ENCODE peak calls at places on chromosomes 3 and 15, in seven cellular contexts. I, F, K, E, A, V and W are unnamed samples.

GRCh38 chr15:95486224-95486623 is 844.3 kb upstream of the NR2F2 start:
- DNase-seq in I (no peak), F (no peak), K (no peak), E (no peak), A (no peak), V (no peak), W (no peak)

GRCh38 chr3:124409650-124410275 is 320.5 kb upstream of the UMPS start:
- DNase-seq in I (peak), F (no peak), K (no peak), E (no peak), A (no peak), V (no peak), W (no peak)

GRCh38 chr3:159892171-159892791 is 96.4 kb upstream of the IL12A start:
- DNase-seq in I (no peak), F (no peak), K (peak), E (no peak), A (no peak), V (no peak), W (no peak)

GRCh38 chr3:130761730-130762311 is 15.2 kb upstream of the PIK3R4 start:
- DNase-seq in I (no peak), F (no peak), K (no peak), E (no peak), A (no peak), V (no peak), W (no peak)

GRCh38 chr15:88704791-88705768 is 66.3 kb downstream of the ISG20 start:
- DNase-seq in I (no peak), F (peak), K (no peak), E (peak), A (no peak), V (no peak), W (peak)

GRCh38 chr3:68088216-68088615 is 433.8 kb upstream of the SUCLG2 start:
- DNase-seq in I (no peak), F (no peak), K (no peak), E (no peak), A (no peak), V (no peak), W (no peak)

GRCh38 chr15:32867313-32867626 is 149.5 kb downstream of the GREM1 start:
- DNase-seq in I (peak), F (no peak), K (no peak), E (no peak), A (no peak), V (no peak), W (no peak)

GRCh38 chr3:51937014-51937413 is 4.7 kb downstream of the RRP9 start:
- DNase-seq in I (no peak), F (no peak), K (no peak), E (peak), A (no peak), V (no peak), W (no peak)

GRCh38 chr3:43023766-43024165 is 44.7 kb downstream of the GASK1A start:
- DNase-seq in I (no peak), F (peak), K (no peak), E (no peak), A (no peak), V (no peak), W (no peak)

GRCh38 chr3:80770106-80771079 is 991.1 kb downstream of the GBE1 start:
- DNase-seq in I (no peak), F (no peak), K (no peak), E (no peak), A (no peak), V (no peak), W (no peak)

GRCh38 chr3:134879991-134880390 is 84.9 kb downstream of the EPHB1 start:
- DNase-seq in I (no peak), F (no peak), K (no peak), E (no peak), A (no peak), V (no peak), W (no peak)

GRCh38 chr3:67650084-67650483 is 4.3 kb downstream of the SUCLG2 start:
- DNase-seq in I (no peak), F (no peak), K (no peak), E (no peak), A (no peak), V (no peak), W (no peak)

GRCh38 chr3:187491371-187491770 is 123.2 kb downstream of the RTP4 start:
- DNase-seq in I (no peak), F (no peak), K (no peak), E (no peak), A (no peak), V (no peak), W (no peak)

GRCh38 chr3:118593277-118593670 is 441.4 kb downstream of the IGSF11 start:
- DNase-seq in I (no peak), F (no peak), K (no peak), E (no peak), A (no peak), V (no peak), W (no peak)

GRCh38 chr15:67997996-67998395 is 56.1 kb upstream of the PIAS1 start:
- DNase-seq in I (peak), F (peak), K (no peak), E (no peak), A (no peak), V (no peak), W (no peak)

GRCh38 chr3:94043285-94043684 is 14.9 kb upstream of the STX19 start:
- DNase-seq in I (no peak), F (no peak), K (no peak), E (no peak), A (no peak), V (no peak), W (no peak)

GRCh38 chr3:194508486-194509449 is 22.0 kb upstream of the ATP13A3 start:
- DNase-seq in I (no peak), F (peak), K (no peak), E (no peak), A (no peak), V (no peak), W (no peak)

GRCh38 chr3:100030346-100030745 is 84.0 kb downstream of the FILIP1L start:
- DNase-seq in I (no peak), F (no peak), K (no peak), E (no peak), A (no peak), V (no peak), W (no peak)

GRCh38 chr3:195384952-195385351 is 57.9 kb downstream of the ACAP2 start:
- DNase-seq in I (no peak), F (no peak), K (no peak), E (no peak), A (no peak), V (no peak), W (no peak)

GRCh38 chr3:52934626-52935530 is 37.5 kb upstream of the STIMATE start:
- DNase-seq in I (peak), F (peak), K (no peak), E (no peak), A (peak), V (peak), W (peak)

GRCh38 chr3:98099848-98100247 is 12.9 kb downstream of the OR5AC2 start:
- DNase-seq in I (no peak), F (no peak), K (no peak), E (no peak), A (no peak), V (no peak), W (no peak)

GRCh38 chr3:181618260-181618659 is 93.5 kb upstream of the SOX2 start:
- DNase-seq in I (no peak), F (no peak), K (no peak), E (no peak), A (no peak), V (no peak), W (no peak)

GRCh38 chr3:123781571-123782275 is 102.4 kb downstream of the MYLK start:
- DNase-seq in I (no peak), F (no peak), K (no peak), E (no peak), A (no peak), V (no peak), W (no peak)

GRCh38 chr3:58617338-58617761 is 40.2 kb upstream of the FAM107A start:
- DNase-seq in I (no peak), F (no peak), K (peak), E (peak), A (no peak), V (no peak), W (peak)

GRCh38 chr3:192892981-192893827 is 24.5 kb downstream of the MB21D2 start:
- DNase-seq in I (peak), F (peak), K (peak), E (peak), A (peak), V (peak), W (peak)

GRCh38 chr15:38610748-38611147 is 46.1 kb upstream of the RASGRP1 start:
- DNase-seq in I (no peak), F (no peak), K (no peak), E (no peak), A (no peak), V (no peak), W (no peak)

GRCh38 chr3:195921334-195921771 is 13.0 kb upstream of the TNK2 start:
- DNase-seq in I (no peak), F (no peak), K (no peak), E (peak), A (no peak), V (no peak), W (no peak)

GRCh38 chr15:52094811-52095584 is 17.6 kb downstream of the BCL2L10 start:
- DNase-seq in I (no peak), F (no peak), K (no peak), E (no peak), A (no peak), V (no peak), W (no peak)

GRCh38 chr3:78741066-78741645 is 1026.6 kb downstream of the ROBO1 start:
- DNase-seq in I (no peak), F (no peak), K (no peak), E (no peak), A (no peak), V (no peak), W (no peak)

GRCh38 chr15:68220967-68221366 is 8.6 kb downstream of the CLN6 start:
- DNase-seq in I (no peak), F (no peak), K (peak), E (peak), A (no peak), V (no peak), W (no peak)

GRCh38 chr3:153373571-153373970 is 211.5 kb downstream of the RAP2B start:
- DNase-seq in I (no peak), F (no peak), K (no peak), E (no peak), A (no peak), V (no peak), W (no peak)

GRCh38 chr3:60053518-60054265 is 1003.9 kb upstream of the CFAP20DC start:
- DNase-seq in I (no peak), F (no peak), K (no peak), E (no peak), A (no peak), V (no peak), W (no peak)

GRCh38 chr15:69145694-69146492 is 14.5 kb upstream of the GLCE start:
- DNase-seq in I (no peak), F (no peak), K (no peak), E (no peak), A (no peak), V (no peak), W (no peak)

GRCh38 chr15:92797168-92798052 is 102.7 kb upstream of the CHD2 start:
- DNase-seq in I (peak), F (peak), K (no peak), E (no peak), A (no peak), V (no peak), W (peak)

GRCh38 chr3:42194943-42195510 is 71.0 kb downstream of the CCK start:
- DNase-seq in I (no peak), F (no peak), K (no peak), E (no peak), A (no peak), V (no peak), W (no peak)

GRCh38 chr3:159417761-159418160 is 570.9 kb upstream of the IL12A start:
- DNase-seq in I (no peak), F (no peak), K (no peak), E (no peak), A (no peak), V (no peak), W (no peak)

GRCh38 chr15:96053039-96054021 is 277.2 kb upstream of the NR2F2 start:
- DNase-seq in I (no peak), F (no peak), K (peak), E (peak), A (no peak), V (no peak), W (peak)

GRCh38 chr15:96234109-96234892 is 96.2 kb upstream of the NR2F2 start:
- DNase-seq in I (no peak), F (peak), K (no peak), E (no peak), A (no peak), V (no peak), W (no peak)

GRCh38 chr15:37981781-37982180 is 47.3 kb downstream of the TMCO5A start:
- DNase-seq in I (no peak), F (no peak), K (no peak), E (no peak), A (no peak), V (no peak), W (no peak)

DNA sequence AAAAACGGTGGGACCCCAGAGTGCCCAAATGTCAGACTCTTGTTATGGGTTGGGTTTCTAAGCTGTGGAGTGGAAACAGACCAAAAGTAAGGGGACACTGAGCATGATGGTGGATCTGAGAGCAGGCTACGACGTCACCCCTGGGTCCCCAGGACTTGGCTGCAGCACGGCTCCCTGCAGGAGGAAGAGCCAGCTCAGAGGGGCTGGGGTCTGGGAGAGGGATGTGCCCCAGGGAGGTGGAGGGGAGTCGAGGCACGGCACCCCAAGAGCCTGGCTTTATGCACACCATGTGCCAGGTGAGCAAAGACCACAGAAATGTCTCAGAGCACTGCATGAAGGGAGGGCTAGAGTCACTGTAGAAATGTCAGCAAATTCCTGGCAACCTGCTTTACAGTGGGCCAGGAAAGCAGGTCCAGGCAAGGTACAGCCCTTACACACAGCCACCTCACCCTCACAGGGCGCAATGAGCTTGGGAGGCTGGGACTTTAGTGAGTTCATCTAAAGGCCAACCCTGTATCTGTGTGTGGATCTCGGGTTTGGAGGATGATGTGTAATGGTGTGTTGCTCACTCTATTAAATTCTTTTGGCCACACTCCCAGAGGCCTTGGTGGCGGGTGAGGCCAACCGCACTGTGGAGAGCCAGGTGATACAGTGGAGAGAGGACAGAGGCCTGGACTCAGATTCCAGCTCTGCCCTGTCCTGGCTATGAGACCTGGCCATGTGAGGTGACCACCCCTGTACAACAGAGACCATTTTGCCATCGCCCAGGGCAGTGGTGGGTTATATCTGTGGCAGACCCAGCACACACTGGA is 14.1 kb downstream of the CTSH start:
- DNase-seq in I (peak), F (peak), K (peak), E (peak), A (no peak), V (no peak), W (peak)
- TF ChIP-seq POLR2A in I (no peak), F (peak), K (no peak), E (no peak), A (no peak), V (no peak), W (peak)

GRCh38 chr3:115148142-115148790 is 1.2 kb upstream of the ZBTB20 start:
- DNase-seq in I (no peak), F (no peak), K (no peak), E (no peak), A (no peak), V (no peak), W (no peak)
- TF ChIP-seq POLR2A in I (no peak), F (no peak), K (no peak), E (no peak), A (no peak), V (no peak), W (no peak)

GRCh38 chr3:48555949-48556795 is 431 bp downstream of the PFKFB4 start:
- DNase-seq in I (no peak), F (no peak), K (no peak), E (no peak), A (no peak), V (peak), W (peak)
- TF ChIP-seq POLR2A in I (peak), F (peak), K (no peak), E (no peak), A (peak), V (no peak), W (peak)

GRCh38 chr3:196969001-196969659 is 497 bp upstream of the PIGZ start:
- DNase-seq in I (no peak), F (peak), K (no peak), E (no peak), A (peak), V (peak), W (no peak)

GRCh38 chr3:196968233-196969000 is at the start of gene PIGZ:
- DNase-seq in I (no peak), F (peak), K (no peak), E (no peak), A (no peak), V (peak), W (no peak)

GRCh38 chr3:196970547-196971093 is 2.0 kb upstream of the PIGZ start:
- DNase-seq in I (no peak), F (peak), K (no peak), E (no peak), A (no peak), V (no peak), W (no peak)

GRCh38 chr3:196971094-196971698 is 2.6 kb upstream of the PIGZ start:
- DNase-seq in I (no peak), F (peak), K (no peak), E (no peak), A (no peak), V (no peak), W (no peak)

DNA sequence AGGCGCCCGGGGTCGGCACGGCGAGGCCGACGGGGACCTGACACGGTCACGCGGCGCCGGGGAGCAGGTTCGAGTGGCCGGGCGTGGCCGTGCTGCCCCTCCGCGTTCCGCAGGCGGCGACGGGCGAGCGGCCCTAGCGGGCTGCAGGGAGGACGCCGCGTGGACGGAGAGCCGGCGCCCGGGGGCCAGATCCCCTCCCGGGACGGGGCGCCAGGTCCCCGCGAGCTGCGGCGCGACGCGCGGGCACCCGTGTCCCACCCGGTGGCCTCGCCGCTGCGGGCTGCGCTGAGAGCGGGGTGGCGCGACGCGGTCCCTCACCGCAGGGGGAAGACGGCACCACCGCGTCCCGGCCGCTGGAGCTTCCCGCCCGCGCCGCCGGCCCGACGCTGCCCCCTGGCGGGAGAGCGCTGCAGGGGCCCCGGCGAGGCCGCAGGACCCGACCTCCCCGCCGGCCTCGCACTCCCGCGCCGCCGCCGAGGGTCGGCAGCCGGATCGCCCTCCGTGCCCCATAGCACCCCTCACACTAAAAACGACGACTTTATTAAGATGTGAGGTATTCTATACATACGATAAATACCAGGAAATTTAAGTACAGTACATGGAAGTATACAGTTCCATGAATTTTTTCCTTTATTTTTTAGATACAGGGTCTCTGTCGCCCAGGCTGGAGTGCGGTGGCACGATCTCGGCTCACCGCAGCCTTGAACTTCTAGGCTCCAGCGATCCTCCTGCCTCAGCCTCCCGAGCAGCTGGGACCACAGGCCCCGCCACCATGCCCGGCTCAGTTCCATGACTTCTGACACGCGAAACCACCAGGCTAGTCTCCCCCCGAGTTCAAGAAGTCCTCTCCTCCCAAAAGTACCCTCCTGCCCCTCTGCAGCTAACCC is 1.3 kb upstream of the PIGZ start:
- DNase-seq in I (peak), F (peak), K (no peak), E (no peak), A (peak), V (peak), W (peak)
- TF ChIP-seq POLR2A in I (no peak), F (no peak), K (no peak), E (no peak), A (no peak), V (no peak), W (no peak)